ENCODE peak calls at places on chromosomes 5 and 9, in six cellular contexts. M, J, W, S, Z and Q are unnamed samples.

GRCh38 chr5:143896471-143896870 is 84.5 kb downstream of the HMHB1 start:
- DNase-seq in S (no peak), J (no peak), Z (no peak), M (no peak), W (no peak), Q (no peak)

GRCh38 chr5:96663608-96664007 is 1.4 kb downstream of the CAST start:
- DNase-seq in M (no peak), S (no peak), W (no peak), Z (no peak), J (no peak), Q (no peak)

GRCh38 chr9:136793063-136793946 is 2.2 kb downstream of the TMEM141 start:
- DNase-seq in W (no peak), S (no peak), J (peak; percentile 47), M (no peak), Z (peak; percentile 38), Q (peak; percentile 64)

GRCh38 chr5:136174021-136174659 is 18.8 kb downstream of the SMIM32 start:
- DNase-seq in W (peak; percentile 76), J (no peak), Z (no peak), M (no peak), S (no peak), Q (no peak)

GRCh38 chr5:172438304-172438652 is 16.0 kb downstream of the SH3PXD2B start:
- DNase-seq in S (no peak), Z (no peak), W (no peak), M (no peak), J (no peak), Q (no peak)

GRCh38 chr5:135312255-135312935 is 86.6 kb downstream of the MACROH2A1 start:
- DNase-seq in M (no peak), J (no peak), W (no peak), S (no peak), Z (no peak), Q (no peak)

GRCh38 chr9:16870606-16871357 is at the start of gene BNC2:
- DNase-seq in J (peak; percentile 38), W (no peak), M (peak; percentile 28), S (no peak), Z (peak; percentile 41), Q (peak; percentile 87)

GRCh38 chr5:75916144-75916543 is 167.0 kb upstream of the SV2C start:
- DNase-seq in J (no peak), Z (no peak), S (no peak), W (no peak), M (no peak), Q (no peak)

GRCh38 chr9:14311940-14312572 is 1.9 kb downstream of the NFIB start:
- DNase-seq in J (no peak), W (no peak), S (no peak), Z (no peak), M (no peak), Q (no peak)

GRCh38 chr5:40021007-40021406 is 596.2 kb upstream of the DAB2 start:
- DNase-seq in Z (no peak), J (no peak), W (peak; percentile 10), S (no peak), M (no peak), Q (no peak)

GRCh38 chr5:116696356-116696755 is 121.7 kb upstream of the SEMA6A start:
- DNase-seq in S (no peak), Z (no peak), M (no peak), W (no peak), J (no peak), Q (no peak)

GRCh38 chr5:147332643-147333042 is 97.8 kb downstream of the STK32A start:
- DNase-seq in Z (no peak), M (no peak), W (no peak), S (no peak), J (no peak), Q (no peak)

GRCh38 chr9:38339496-38339895 is 53.0 kb upstream of the ALDH1B1 start:
- DNase-seq in J (no peak), M (no peak), W (no peak), S (no peak), Z (peak; percentile 54), Q (peak; percentile 54)

GRCh38 chr5:79149432-79149831 is 37.8 kb downstream of the BHMT start:
- DNase-seq in Z (no peak), W (no peak), M (no peak), J (no peak), S (no peak), Q (no peak)

GRCh38 chr5:133778636-133779035 is 166.3 kb upstream of the FSTL4 start:
- DNase-seq in Z (no peak), J (no peak), W (no peak), S (no peak), M (no peak), Q (no peak)

GRCh38 chr9:87876708-87877107 is 6.0 kb upstream of the SPATA31E1 start:
- DNase-seq in S (no peak), W (no peak), J (no peak), Z (no peak), M (no peak), Q (no peak)

GRCh38 chr9:5626727-5627634 is 1.9 kb upstream of the RIC1 start:
- DNase-seq in M (no peak), J (peak; percentile 28), W (peak; percentile 98), S (no peak), Z (peak; percentile 60), Q (peak; percentile 65)

GRCh38 chr5:139459451-139459934 is 3.0 kb downstream of the ECSCR start:
- DNase-seq in M (no peak), J (no peak), Z (peak; percentile 52), W (no peak), S (no peak), Q (no peak)

GRCh38 chr5:56481147-56481997 is 248.2 kb upstream of the ANKRD55 start:
- DNase-seq in J (peak; percentile 51), W (peak; percentile 56), Z (peak; percentile 73), S (no peak), M (peak; percentile 38), Q (peak; percentile 71)

GRCh38 chr5:151648988-151649387 is 37.7 kb downstream of the SPARC start:
- DNase-seq in M (no peak), Z (no peak), J (no peak), W (no peak), S (no peak), Q (no peak)

GRCh38 chr5:20972419-20972925 is 984.5 kb upstream of the CDH18 start:
- DNase-seq in W (no peak), M (no peak), S (no peak), J (no peak), Z (peak; percentile 53), Q (no peak)

GRCh38 chr9:72280913-72281500 is 84.0 kb downstream of the ZFAND5 start:
- DNase-seq in W (peak; percentile 59), S (peak; percentile 36), J (peak; percentile 76), M (peak; percentile 60), Z (peak; percentile 66), Q (peak; percentile 76)

GRCh38 chr9:19174127-19174921 is 47.0 kb upstream of the PLIN2 start:
- DNase-seq in S (peak; percentile 8), W (peak; percentile 81), M (peak; percentile 41), J (peak; percentile 56), Z (peak; percentile 84), Q (peak; percentile 85)

GRCh38 chr9:123926986-123927385 is 2.9 kb downstream of the DENND1A start:
- DNase-seq in Z (no peak), J (no peak), W (peak; percentile 25), S (no peak), M (no peak), Q (no peak)

GRCh38 chr9:123923884-123924283 is 6.0 kb downstream of the DENND1A start:
- DNase-seq in M (no peak), J (no peak), W (no peak), Z (no peak), S (no peak), Q (no peak)

GRCh38 chr9:123925161-123925560 is 4.8 kb downstream of the DENND1A start:
- DNase-seq in J (no peak), W (no peak), M (no peak), S (no peak), Z (no peak), Q (no peak)

GRCh38 chr9:123924727-123925126 is 5.2 kb downstream of the DENND1A start:
- DNase-seq in W (no peak), J (no peak), Z (no peak), S (no peak), M (no peak), Q (no peak)

GRCh38 chr9:123925820-123926219 is 4.1 kb downstream of the DENND1A start:
- DNase-seq in Z (no peak), J (no peak), M (no peak), S (no peak), W (no peak), Q (no peak)
- H3K27ac ChIP-seq in Z (no peak overlapping the region), J (no peak overlapping the region), M (no peak overlapping the region), S (no peak overlapping the region), W (no peak overlapping the region), Q (no peak overlapping the region)

DNA sequence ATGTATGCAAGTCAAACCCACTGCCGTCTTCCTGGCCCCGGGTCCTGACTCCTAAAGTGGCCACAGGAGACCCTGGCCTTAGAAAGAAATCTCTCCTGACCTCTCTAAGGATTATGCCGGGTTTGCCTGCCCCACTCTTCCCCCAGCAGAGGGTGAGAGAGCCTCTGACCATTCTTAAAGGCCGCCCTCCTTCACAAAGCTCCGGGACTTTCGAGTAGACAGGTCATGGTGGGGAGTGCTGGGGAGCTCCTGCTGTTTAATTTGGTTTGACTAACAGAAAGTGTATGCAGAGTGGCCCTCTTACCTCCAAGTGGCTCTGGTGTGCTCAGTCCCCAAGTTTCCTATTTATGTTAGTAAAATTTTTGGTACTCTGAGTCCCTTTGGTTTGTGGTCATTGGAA is 111.8 kb downstream of the LRRC70 start:
- DNase-seq in Z (no peak), W (no peak), M (no peak), S (no peak), J (no peak), Q (no peak)
- H3K27ac ChIP-seq in Z (peak overlapping the region; percentile 37), W (no peak overlapping the region), M (no peak overlapping the region), S (no peak overlapping the region), J (no peak overlapping the region), Q (no peak overlapping the region)

DNA sequence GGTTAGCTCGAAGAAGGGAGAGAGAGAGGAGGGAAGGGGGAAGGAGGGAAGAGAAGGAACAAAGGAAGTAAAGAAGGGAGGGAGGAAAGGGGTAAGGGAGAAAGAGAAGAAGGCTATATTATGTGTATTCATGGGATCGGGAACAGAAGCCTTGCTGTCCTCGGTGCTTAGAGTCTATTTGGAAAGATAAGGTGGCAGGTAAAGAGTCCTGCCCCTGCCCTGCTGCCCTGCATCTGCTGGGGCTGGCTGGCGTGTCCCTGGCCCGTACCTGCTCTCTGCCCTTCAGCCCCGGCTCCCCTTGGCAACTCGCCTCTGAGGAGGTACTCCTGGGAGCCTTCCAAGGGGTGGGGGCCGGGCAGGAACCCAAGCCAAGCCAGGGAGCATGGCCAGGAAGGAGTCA is 36.8 kb downstream of the PCDH1 start:
- DNase-seq in J (peak; percentile 90), S (no peak), Z (peak; percentile 59), M (no peak), W (no peak), Q (no peak)
- H3K27ac ChIP-seq in J (peak overlapping the region; percentile 87), S (no peak overlapping the region), Z (peak overlapping the region; percentile 80), M (no peak overlapping the region), W (peak overlapping the region; percentile 79), Q (no peak overlapping the region)

DNA sequence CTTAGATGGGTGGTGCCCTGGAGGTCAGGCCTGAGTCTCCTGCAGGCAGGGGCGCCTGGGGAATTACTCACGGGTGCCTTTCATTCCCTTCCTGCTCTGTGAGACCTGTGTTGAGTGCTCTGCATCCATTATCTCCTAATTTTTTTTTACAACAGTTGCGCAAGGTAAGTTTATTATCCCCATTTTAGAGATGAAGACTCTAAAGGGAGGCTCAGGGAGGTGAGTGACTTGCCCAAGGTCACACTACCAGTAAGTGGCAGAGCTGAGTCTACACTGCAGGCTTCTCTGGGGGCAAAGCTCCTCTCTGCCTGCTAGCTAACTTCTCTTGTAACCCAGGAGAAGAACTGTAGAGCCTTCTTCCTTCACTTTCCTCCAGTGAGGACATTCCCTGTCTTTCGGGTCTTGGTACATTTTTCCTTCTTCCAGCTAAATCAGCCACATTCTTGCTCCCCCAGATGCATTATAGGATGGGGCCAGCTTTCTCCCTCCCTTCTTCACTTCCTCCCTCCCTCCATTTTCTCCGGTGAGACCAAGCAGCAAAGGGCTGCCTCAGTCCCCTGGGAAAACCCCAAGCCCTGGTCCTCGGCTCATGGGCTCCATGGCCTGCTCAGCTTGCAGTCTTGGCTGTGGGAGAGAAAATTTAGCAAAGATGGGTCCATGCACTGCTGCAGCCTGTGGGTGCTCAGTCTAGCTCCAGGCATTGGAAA is 1.8 kb downstream of the PRR7 start:
- DNase-seq in W (peak; percentile 45), S (no peak), M (no peak), Z (no peak), J (no peak), Q (no peak)
- H3K27ac ChIP-seq in W (no peak overlapping the region), S (no peak overlapping the region), M (no peak overlapping the region), Z (no peak overlapping the region), J (no peak overlapping the region), Q (no peak overlapping the region)